ENCODE peak calls at places on chromosomes 1 and 21, in eight cellular contexts. I, B, F, J, M, C, Z and O are unnamed samples.

GRCh38 chr1:185483647-185484450 is 166.8 kb upstream of the IVNS1ABP start:
- DNase-seq in I (peak), B (peak), F (peak), J (no peak), M (peak), C (no peak), Z (no peak), O (no peak)

GRCh38 chr1:110060034-110060661 is 10.3 kb downstream of the ALX3 start:
- DNase-seq in I (no peak), B (no peak), F (peak), J (peak), M (peak), C (peak), Z (peak), O (peak)

GRCh38 chr1:199719156-199719842 is 308.2 kb upstream of the NR5A2 start:
- DNase-seq in I (no peak), B (no peak), F (no peak), J (no peak), M (no peak), C (no peak), Z (no peak), O (no peak)

GRCh38 chr1:112975336-112975735 is 19.3 kb upstream of the SLC16A1 start:
- DNase-seq in I (no peak), B (no peak), F (no peak), J (no peak), M (no peak), C (no peak), Z (no peak), O (no peak)

GRCh38 chr1:245516178-245516829 is 361.5 kb downstream of the KIF26B start:
- DNase-seq in I (no peak), B (peak), F (peak), J (no peak), M (no peak), C (no peak), Z (no peak), O (peak)

GRCh38 chr1:114062646-114063045 is 83.4 kb downstream of the OLFML3 start:
- DNase-seq in I (no peak), B (no peak), F (no peak), J (no peak), M (no peak), C (no peak), Z (no peak), O (no peak)

GRCh38 chr21:14675774-14676530 is 129.8 kb upstream of the SAMSN1 start:
- DNase-seq in I (no peak), B (no peak), F (no peak), J (no peak), M (no peak), C (no peak), Z (no peak), O (no peak)

GRCh38 chr1:177256153-177256814 is 85.5 kb downstream of the BRINP2 start:
- DNase-seq in I (peak), B (peak), F (peak), J (no peak), M (peak), C (peak), Z (peak), O (peak)

GRCh38 chr1:66140072-66140471 is 347.4 kb downstream of the PDE4B start:
- DNase-seq in I (no peak), B (no peak), F (no peak), J (no peak), M (no peak), C (peak), Z (no peak), O (no peak)

GRCh38 chr1:164678289-164678688 is 119.3 kb downstream of the PBX1 start:
- DNase-seq in I (no peak), B (no peak), F (no peak), J (no peak), M (no peak), C (no peak), Z (no peak), O (no peak)

GRCh38 chr21:40606341-40606740 is 240.6 kb downstream of the DSCAM start:
- DNase-seq in I (no peak), B (no peak), F (no peak), J (no peak), M (no peak), C (no peak), Z (no peak), O (no peak)

GRCh38 chr1:9161963-9162362 is 33.1 kb upstream of the GPR157 start:
- DNase-seq in I (no peak), B (no peak), F (no peak), J (no peak), M (no peak), C (peak), Z (no peak), O (no peak)

GRCh38 chr1:27522860-27523665 is 33.1 kb upstream of the WASF2 start:
- DNase-seq in I (no peak), B (peak), F (peak), J (no peak), M (no peak), C (no peak), Z (no peak), O (no peak)

GRCh38 chr1:31556481-31557006 is 19.8 kb upstream of the TINAGL1 start:
- DNase-seq in I (no peak), B (no peak), F (no peak), J (no peak), M (no peak), C (no peak), Z (no peak), O (no peak)

GRCh38 chr1:24459551-24460266 is 42.9 kb upstream of the RCAN3 start:
- DNase-seq in I (no peak), B (peak), F (no peak), J (no peak), M (peak), C (no peak), Z (no peak), O (no peak)

GRCh38 chr1:59393211-59394180 is 96.6 kb downstream of the FGGY start:
- DNase-seq in I (no peak), B (peak), F (peak), J (no peak), M (no peak), C (no peak), Z (no peak), O (no peak)

GRCh38 chr1:155872527-155872926 is 13.2 kb downstream of the SYT11 start:
- DNase-seq in I (no peak), B (no peak), F (no peak), J (no peak), M (no peak), C (no peak), Z (no peak), O (no peak)

GRCh38 chr1:106756752-106757151 is 299.7 kb upstream of the PRMT6 start:
- DNase-seq in I (no peak), B (no peak), F (peak), J (no peak), M (no peak), C (no peak), Z (no peak), O (no peak)

GRCh38 chr1:166865931-166866330 is 10.1 kb downstream of the TADA1 start:
- DNase-seq in I (no peak), B (no peak), F (no peak), J (no peak), M (no peak), C (no peak), Z (no peak), O (no peak)

GRCh38 chr1:181987996-181988395 is 73.5 kb downstream of the ZNF648 start:
- DNase-seq in I (no peak), B (no peak), F (no peak), J (no peak), M (no peak), C (no peak), Z (no peak), O (no peak)

GRCh38 chr1:117127840-117128239 is 6.3 kb upstream of the TRIM45 start:
- DNase-seq in I (no peak), B (peak), F (no peak), J (no peak), M (no peak), C (no peak), Z (no peak), O (no peak)

GRCh38 chr1:150009604-150010387 is 730 bp downstream of the OTUD7B start:
- DNase-seq in I (peak), B (no peak), F (peak), J (peak), M (peak), C (no peak), Z (peak), O (peak)

GRCh38 chr1:81472387-81472786 is 328.3 kb upstream of the ADGRL2 start:
- DNase-seq in I (no peak), B (no peak), F (peak), J (no peak), M (no peak), C (no peak), Z (no peak), O (no peak)

GRCh38 chr1:183353597-183353996 is 64.6 kb downstream of the NMNAT2 start:
- DNase-seq in I (no peak), B (no peak), F (peak), J (no peak), M (no peak), C (no peak), Z (no peak), O (no peak)